ENCODE peak calls at places on chromosomes 12 and 14, in five cellular contexts. One of them, this sample, is unnamed.
A peak's percentile ranks its signal among the peaks of the same experiment; 100 is the strongest.

GRCh38 chr14:79411403-79412174 is 799.7 kb downstream of the DIO2 start:
- DNase-seq in HCT116: no peak
- DNase-seq in HepG2: no peak
- DNase-seq in GM12878: no peak
- DNase-seq in H1: no peak
- DNase-seq in this sample: no peak

GRCh38 chr14:104345316-104346111 is 207.1 kb downstream of the KIF26A start:
- DNase-seq in HCT116: no peak
- DNase-seq in HepG2: no peak
- DNase-seq in GM12878: no peak
- DNase-seq in H1: no peak
- DNase-seq in this sample: no peak

GRCh38 chr14:103688906-103689902 is 26.0 kb downstream of the XRCC3 start:
- DNase-seq in HCT116: no peak
- DNase-seq in HepG2: no peak
- DNase-seq in GM12878: peak; percentile 53
- DNase-seq in H1: no peak
- DNase-seq in this sample: no peak

GRCh38 chr12:129215436-129216025 is 362.3 kb downstream of the GLT1D1 start:
- DNase-seq in HCT116: no peak
- DNase-seq in HepG2: no peak
- DNase-seq in GM12878: no peak
- DNase-seq in H1: no peak
- DNase-seq in this sample: no peak

GRCh38 chr12:120224304-120225199 is 23.6 kb upstream of the RPLP0 start:
- DNase-seq in HCT116: no peak
- DNase-seq in HepG2: no peak
- DNase-seq in GM12878: no peak
- DNase-seq in H1: no peak
- DNase-seq in this sample: no peak

GRCh38 chr12:18158774-18159557 is 69.0 kb upstream of the RERGL start:
- DNase-seq in HCT116: no peak
- DNase-seq in HepG2: peak; percentile 35
- DNase-seq in GM12878: no peak
- DNase-seq in H1: no peak
- DNase-seq in this sample: peak; percentile 62

GRCh38 chr12:5043589-5044419 is at the start of gene KCNA5:
- DNase-seq in HCT116: no peak
- DNase-seq in HepG2: no peak
- DNase-seq in GM12878: no peak
- DNase-seq in H1: peak; percentile 13
- DNase-seq in this sample: no peak

GRCh38 chr12:10178766-10179165 is at the start of gene TMEM52B:
- DNase-seq in HCT116: no peak
- DNase-seq in HepG2: no peak
- DNase-seq in GM12878: no peak
- DNase-seq in H1: no peak
- DNase-seq in this sample: no peak

GRCh38 chr12:98653866-98654493 is 8.9 kb downstream of the APAF1 start:
- DNase-seq in HCT116: peak; percentile 42
- DNase-seq in HepG2: peak; percentile 68
- DNase-seq in GM12878: no peak
- DNase-seq in H1: no peak
- DNase-seq in this sample: peak; percentile 56

GRCh38 chr12:27355486-27355885 is 22.9 kb downstream of the BMAL2 start:
- DNase-seq in HCT116: no peak
- DNase-seq in HepG2: no peak
- DNase-seq in GM12878: no peak
- DNase-seq in H1: no peak
- DNase-seq in this sample: no peak

GRCh38 chr14:69490219-69490918 is 5.8 kb downstream of the PLEKHD1 start:
- DNase-seq in HCT116: no peak
- DNase-seq in HepG2: no peak
- DNase-seq in GM12878: no peak
- DNase-seq in H1: no peak
- DNase-seq in this sample: no peak

GRCh38 chr12:57175428-57176138 is 28.2 kb upstream of the LRP1-AS start:
- DNase-seq in HCT116: peak; percentile 73
- DNase-seq in HepG2: peak; percentile 39
- DNase-seq in GM12878: no peak
- DNase-seq in H1: peak; percentile 50
- DNase-seq in this sample: peak; percentile 91

GRCh38 chr12:15575797-15576560 is 213.2 kb downstream of the EPS8 start:
- DNase-seq in HCT116: no peak
- DNase-seq in HepG2: no peak
- DNase-seq in GM12878: no peak
- DNase-seq in H1: no peak
- DNase-seq in this sample: no peak

GRCh38 chr14:83594874-83595273 is 1935.1 kb upstream of the FLRT2 start:
- DNase-seq in HCT116: no peak
- DNase-seq in HepG2: no peak
- DNase-seq in GM12878: no peak
- DNase-seq in H1: no peak
- DNase-seq in this sample: no peak

GRCh38 chr12:67650528-67651379 is 2.2 kb downstream of the DYRK2 start:
- DNase-seq in HCT116: no peak
- DNase-seq in HepG2: no peak
- DNase-seq in GM12878: no peak
- DNase-seq in H1: no peak
- DNase-seq in this sample: no peak

GRCh38 chr14:73758392-73759182 is 44.4 kb upstream of the PNMA1 start:
- DNase-seq in HCT116: peak; percentile 63
- DNase-seq in HepG2: peak; percentile 71
- DNase-seq in GM12878: no peak
- DNase-seq in H1: no peak
- DNase-seq in this sample: peak; percentile 91

GRCh38 chr12:76714415-76714814 is 49.5 kb upstream of the ZDHHC17 start:
- DNase-seq in HCT116: no peak
- DNase-seq in HepG2: no peak
- DNase-seq in GM12878: no peak
- DNase-seq in H1: no peak
- DNase-seq in this sample: no peak

GRCh38 chr12:18264581-18265075 is 3.3 kb downstream of the PIK3C2G start:
- DNase-seq in HCT116: no peak
- DNase-seq in HepG2: no peak
- DNase-seq in GM12878: no peak
- DNase-seq in H1: no peak
- DNase-seq in this sample: no peak

GRCh38 chr14:26888592-26888991 is 290.8 kb upstream of the NOVA1 start:
- DNase-seq in HCT116: no peak
- DNase-seq in HepG2: no peak
- DNase-seq in GM12878: no peak
- DNase-seq in H1: no peak
- DNase-seq in this sample: no peak

GRCh38 chr12:127811988-127812387 is 455.0 kb upstream of the TMEM132C start:
- DNase-seq in HCT116: no peak
- DNase-seq in HepG2: no peak
- DNase-seq in GM12878: no peak
- DNase-seq in H1: peak; percentile 5
- DNase-seq in this sample: no peak

DNA sequence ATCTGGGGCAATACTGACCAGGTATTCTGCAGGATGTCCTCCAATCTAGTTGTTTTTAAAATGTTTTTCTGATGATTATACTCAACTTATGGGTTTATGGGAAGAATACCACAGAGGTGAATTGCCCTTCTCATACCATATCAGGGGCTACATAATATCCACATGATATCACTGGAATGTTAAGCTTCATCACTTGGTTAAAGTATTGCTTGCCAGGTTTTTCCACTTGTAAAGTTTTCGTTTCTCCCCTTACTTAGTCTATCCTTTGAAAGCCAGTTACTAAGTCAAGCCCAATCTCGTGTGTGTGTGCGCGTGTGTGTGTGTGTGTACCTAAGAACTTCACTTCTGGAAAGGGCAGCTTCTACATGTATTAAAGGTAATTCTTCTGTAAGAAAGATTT is 980.9 kb upstream of the FBXO33 start:
- DNase-seq in HCT116: no peak
- DNase-seq in HepG2: no peak
- DNase-seq in GM12878: no peak
- DNase-seq in H1: no peak
- DNase-seq in this sample: no peak
- TF ChIP-seq JUND in HCT116: no peak
- TF ChIP-seq JUND in HepG2: no peak
- TF ChIP-seq JUND in GM12878: no peak
- TF ChIP-seq JUND in H1: no peak
- TF ChIP-seq JUND in this sample: no peak

GRCh38 chr12:132071837-132072384 is 72.2 kb downstream of the DDX51 start:
- DNase-seq in HCT116: no peak
- DNase-seq in HepG2: no peak
- DNase-seq in GM12878: no peak
- DNase-seq in H1: no peak
- DNase-seq in this sample: no peak
- TF ChIP-seq JUND in HCT116: no peak
- TF ChIP-seq JUND in HepG2: no peak
- TF ChIP-seq JUND in GM12878: no peak
- TF ChIP-seq JUND in H1: no peak
- TF ChIP-seq JUND in this sample: no peak

DNA sequence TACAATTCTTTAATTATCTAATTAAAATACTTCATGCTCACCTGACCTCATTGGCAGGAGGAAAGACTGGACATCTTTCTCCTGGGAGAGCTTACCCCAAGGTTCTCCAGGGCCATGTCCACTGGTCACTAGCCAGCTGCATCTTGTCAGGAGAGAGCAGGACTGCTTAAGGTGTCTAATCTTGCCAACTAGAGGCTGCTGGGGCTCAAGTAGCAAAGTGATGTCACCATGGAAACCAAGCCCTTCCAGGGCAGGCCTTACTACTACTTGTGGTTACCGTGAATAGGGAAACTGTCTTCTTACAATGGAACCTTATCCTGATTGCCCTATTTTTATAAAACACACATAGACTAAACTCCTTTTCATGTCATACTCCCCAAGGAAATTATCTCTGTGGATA is 376.4 kb downstream of the SNAPC1 start:
- DNase-seq in HCT116: no peak
- DNase-seq in HepG2: no peak
- DNase-seq in GM12878: no peak
- DNase-seq in H1: no peak
- DNase-seq in this sample: no peak
- TF ChIP-seq JUND in HCT116: no peak
- TF ChIP-seq JUND in HepG2: no peak
- TF ChIP-seq JUND in GM12878: no peak
- TF ChIP-seq JUND in H1: no peak
- TF ChIP-seq JUND in this sample: no peak

DNA sequence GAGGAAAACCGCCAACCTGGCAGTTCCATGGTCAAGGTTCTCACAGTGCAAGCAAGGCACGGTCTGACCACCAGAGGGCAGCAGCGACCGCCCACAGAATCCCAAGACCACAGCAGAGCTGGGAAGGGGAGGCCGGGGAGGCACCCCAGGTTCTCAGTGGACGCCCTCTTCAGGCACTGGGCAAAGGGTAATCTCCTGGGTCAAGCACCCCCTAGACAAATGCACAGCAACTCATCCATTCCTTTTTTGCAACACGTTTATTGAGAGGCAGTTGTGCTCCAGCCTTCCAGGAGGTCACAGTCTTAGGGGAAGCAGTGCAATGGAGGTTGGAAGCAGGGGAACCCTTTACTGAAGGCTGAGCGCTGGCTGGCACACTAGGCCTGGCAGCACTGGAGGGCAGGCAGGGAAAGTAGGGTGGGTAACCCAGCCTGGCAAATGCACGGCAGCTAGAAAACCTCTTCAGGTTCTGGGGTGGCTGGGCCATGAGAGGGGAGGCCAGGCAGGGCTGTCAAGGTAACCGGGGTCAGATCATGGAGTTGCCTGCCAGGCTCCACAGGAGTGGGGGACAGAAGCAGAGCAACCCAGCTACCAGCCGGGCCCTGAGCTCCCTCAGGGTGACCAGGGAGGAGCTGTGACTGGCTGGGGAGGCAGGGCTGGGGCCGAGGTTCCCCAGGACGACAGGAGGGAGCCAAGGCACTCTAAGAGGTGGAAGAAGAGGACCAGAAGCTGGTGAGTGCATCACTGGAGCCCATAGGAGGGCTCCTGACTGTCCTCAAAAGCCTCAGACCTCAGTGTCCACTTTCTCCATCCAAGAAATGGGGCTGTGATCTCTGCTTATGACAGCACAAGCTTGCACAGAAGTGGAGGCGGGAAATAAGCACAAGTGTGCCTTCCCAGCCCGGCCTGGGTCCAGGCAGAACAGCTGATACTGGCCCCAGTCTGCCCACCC is 1.8 kb upstream of the RHOF start:
- DNase-seq in HCT116: peak; percentile 76
- DNase-seq in HepG2: peak; percentile 83
- DNase-seq in GM12878: no peak
- DNase-seq in H1: peak; percentile 82
- DNase-seq in this sample: peak; percentile 92
- TF ChIP-seq JUND in HCT116: no peak
- TF ChIP-seq JUND in HepG2: no peak
- TF ChIP-seq JUND in GM12878: no peak
- TF ChIP-seq JUND in H1: no peak
- TF ChIP-seq JUND in this sample: no peak

This sample was measured in T47D.